ENCODE peak calls at places on chromosomes 11 and 22, in seven cellular contexts. One of them, this sample, is unnamed.

GRCh38 chr22:37314315-37315046 is 32.2 kb downstream of the CYTH4 start:
- DNase-seq in AG08395: no peak
- DNase-seq in T-helper 2 cell: no peak
- DNase-seq in endothelial cell of umbilical vein: peak
- DNase-seq in iPS-NIHi11: no peak
- DNase-seq in T-cell: peak
- DNase-seq in stimulated activated CD4-positive, alpha-beta T cell treated with anti-CD3 and anti-CD28 coated beads, TNF-alpha, amount 100 ng/mL, for 4 hours: no peak
- DNase-seq in this sample: no peak

GRCh38 chr11:71329165-71329510 is 76.8 kb upstream of the SHANK2 start:
- DNase-seq in AG08395: no peak
- DNase-seq in T-helper 2 cell: no peak
- DNase-seq in endothelial cell of umbilical vein: no peak
- DNase-seq in iPS-NIHi11: no peak
- DNase-seq in T-cell: no peak
- DNase-seq in stimulated activated CD4-positive, alpha-beta T cell treated with anti-CD3 and anti-CD28 coated beads, TNF-alpha, amount 100 ng/mL, for 4 hours: no peak
- DNase-seq in this sample: no peak

GRCh38 chr11:124961972-124962609 is 8.1 kb downstream of the CCDC15 start:
- DNase-seq in AG08395: peak
- DNase-seq in T-helper 2 cell: no peak
- DNase-seq in endothelial cell of umbilical vein: peak
- DNase-seq in iPS-NIHi11: peak
- DNase-seq in T-cell: no peak
- DNase-seq in stimulated activated CD4-positive, alpha-beta T cell treated with anti-CD3 and anti-CD28 coated beads, TNF-alpha, amount 100 ng/mL, for 4 hours: no peak
- DNase-seq in this sample: peak

GRCh38 chr11:31643831-31644230 is 134.3 kb downstream of the ELP4 start:
- DNase-seq in AG08395: no peak
- DNase-seq in T-helper 2 cell: no peak
- DNase-seq in endothelial cell of umbilical vein: peak
- DNase-seq in iPS-NIHi11: no peak
- DNase-seq in T-cell: no peak
- DNase-seq in stimulated activated CD4-positive, alpha-beta T cell treated with anti-CD3 and anti-CD28 coated beads, TNF-alpha, amount 100 ng/mL, for 4 hours: no peak
- DNase-seq in this sample: no peak

GRCh38 chr11:14237333-14237988 is 121.5 kb downstream of the RRAS2 start:
- DNase-seq in AG08395: no peak
- DNase-seq in T-helper 2 cell: no peak
- DNase-seq in endothelial cell of umbilical vein: no peak
- DNase-seq in iPS-NIHi11: no peak
- DNase-seq in T-cell: no peak
- DNase-seq in stimulated activated CD4-positive, alpha-beta T cell treated with anti-CD3 and anti-CD28 coated beads, TNF-alpha, amount 100 ng/mL, for 4 hours: no peak
- DNase-seq in this sample: no peak

GRCh38 chr11:119369035-119369925 is 12.2 kb downstream of the USP2 start:
- DNase-seq in AG08395: peak
- DNase-seq in T-helper 2 cell: no peak
- DNase-seq in endothelial cell of umbilical vein: no peak
- DNase-seq in iPS-NIHi11: no peak
- DNase-seq in T-cell: no peak
- DNase-seq in stimulated activated CD4-positive, alpha-beta T cell treated with anti-CD3 and anti-CD28 coated beads, TNF-alpha, amount 100 ng/mL, for 4 hours: no peak
- DNase-seq in this sample: no peak

GRCh38 chr22:39135092-39135896 is 17.2 kb downstream of the CBX7 start:
- DNase-seq in AG08395: peak
- DNase-seq in T-helper 2 cell: no peak
- DNase-seq in endothelial cell of umbilical vein: peak
- DNase-seq in iPS-NIHi11: peak
- DNase-seq in T-cell: no peak
- DNase-seq in stimulated activated CD4-positive, alpha-beta T cell treated with anti-CD3 and anti-CD28 coated beads, TNF-alpha, amount 100 ng/mL, for 4 hours: no peak
- DNase-seq in this sample: peak

GRCh38 chr11:66727883-66728759 is 895 bp downstream of the SPTBN2 start:
- DNase-seq in AG08395: no peak
- DNase-seq in T-helper 2 cell: no peak
- DNase-seq in endothelial cell of umbilical vein: no peak
- DNase-seq in iPS-NIHi11: peak
- DNase-seq in T-cell: no peak
- DNase-seq in stimulated activated CD4-positive, alpha-beta T cell treated with anti-CD3 and anti-CD28 coated beads, TNF-alpha, amount 100 ng/mL, for 4 hours: no peak
- DNase-seq in this sample: peak

GRCh38 chr22:20143883-20144665 is 6.8 kb downstream of the CCDC188 start:
- DNase-seq in AG08395: no peak
- DNase-seq in T-helper 2 cell: no peak
- DNase-seq in endothelial cell of umbilical vein: no peak
- DNase-seq in iPS-NIHi11: no peak
- DNase-seq in T-cell: no peak
- DNase-seq in stimulated activated CD4-positive, alpha-beta T cell treated with anti-CD3 and anti-CD28 coated beads, TNF-alpha, amount 100 ng/mL, for 4 hours: no peak
- DNase-seq in this sample: no peak

GRCh38 chr11:23123766-23124165 is 263.5 kb upstream of the CCDC179 start:
- DNase-seq in AG08395: peak
- DNase-seq in T-helper 2 cell: no peak
- DNase-seq in endothelial cell of umbilical vein: peak
- DNase-seq in iPS-NIHi11: no peak
- DNase-seq in T-cell: no peak
- DNase-seq in stimulated activated CD4-positive, alpha-beta T cell treated with anti-CD3 and anti-CD28 coated beads, TNF-alpha, amount 100 ng/mL, for 4 hours: no peak
- DNase-seq in this sample: no peak

GRCh38 chr22:29030016-29030617 is 31.5 kb downstream of the C22orf31 start:
- DNase-seq in AG08395: peak
- DNase-seq in T-helper 2 cell: no peak
- DNase-seq in endothelial cell of umbilical vein: no peak
- DNase-seq in iPS-NIHi11: peak
- DNase-seq in T-cell: no peak
- DNase-seq in stimulated activated CD4-positive, alpha-beta T cell treated with anti-CD3 and anti-CD28 coated beads, TNF-alpha, amount 100 ng/mL, for 4 hours: no peak
- DNase-seq in this sample: peak

GRCh38 chr11:79174045-79175008 is 266.5 kb downstream of the TENM4 start:
- DNase-seq in AG08395: no peak
- DNase-seq in T-helper 2 cell: no peak
- DNase-seq in endothelial cell of umbilical vein: no peak
- DNase-seq in iPS-NIHi11: peak
- DNase-seq in T-cell: no peak
- DNase-seq in stimulated activated CD4-positive, alpha-beta T cell treated with anti-CD3 and anti-CD28 coated beads, TNF-alpha, amount 100 ng/mL, for 4 hours: no peak
- DNase-seq in this sample: peak

GRCh38 chr22:18998998-18999397 is 62.9 kb upstream of the PRODH start:
- DNase-seq in AG08395: no peak
- DNase-seq in T-helper 2 cell: no peak
- DNase-seq in endothelial cell of umbilical vein: no peak
- DNase-seq in iPS-NIHi11: peak
- DNase-seq in T-cell: no peak
- DNase-seq in stimulated activated CD4-positive, alpha-beta T cell treated with anti-CD3 and anti-CD28 coated beads, TNF-alpha, amount 100 ng/mL, for 4 hours: no peak
- DNase-seq in this sample: peak

GRCh38 chr22:43277987-43278601 is 65.1 kb downstream of the SCUBE1 start:
- DNase-seq in AG08395: no peak
- DNase-seq in T-helper 2 cell: no peak
- DNase-seq in endothelial cell of umbilical vein: no peak
- DNase-seq in iPS-NIHi11: no peak
- DNase-seq in T-cell: no peak
- DNase-seq in stimulated activated CD4-positive, alpha-beta T cell treated with anti-CD3 and anti-CD28 coated beads, TNF-alpha, amount 100 ng/mL, for 4 hours: no peak
- DNase-seq in this sample: no peak

GRCh38 chr11:121723261-121723741 is 270.5 kb upstream of the SORL1-AS1 start:
- DNase-seq in AG08395: no peak
- DNase-seq in T-helper 2 cell: no peak
- DNase-seq in endothelial cell of umbilical vein: peak
- DNase-seq in iPS-NIHi11: peak
- DNase-seq in T-cell: no peak
- DNase-seq in stimulated activated CD4-positive, alpha-beta T cell treated with anti-CD3 and anti-CD28 coated beads, TNF-alpha, amount 100 ng/mL, for 4 hours: no peak
- DNase-seq in this sample: peak

GRCh38 chr11:70364745-70365535 is 33.4 kb upstream of the CTTN start:
- DNase-seq in AG08395: no peak
- DNase-seq in T-helper 2 cell: no peak
- DNase-seq in endothelial cell of umbilical vein: no peak
- DNase-seq in iPS-NIHi11: no peak
- DNase-seq in T-cell: no peak
- DNase-seq in stimulated activated CD4-positive, alpha-beta T cell treated with anti-CD3 and anti-CD28 coated beads, TNF-alpha, amount 100 ng/mL, for 4 hours: peak
- DNase-seq in this sample: no peak

GRCh38 chr11:66734215-66734614 is 5.2 kb upstream of the SPTBN2 start:
- DNase-seq in AG08395: no peak
- DNase-seq in T-helper 2 cell: no peak
- DNase-seq in endothelial cell of umbilical vein: no peak
- DNase-seq in iPS-NIHi11: no peak
- DNase-seq in T-cell: no peak
- DNase-seq in stimulated activated CD4-positive, alpha-beta T cell treated with anti-CD3 and anti-CD28 coated beads, TNF-alpha, amount 100 ng/mL, for 4 hours: no peak
- DNase-seq in this sample: no peak

GRCh38 chr22:47692811-47693210 is 930.4 kb downstream of the TBC1D22A start:
- DNase-seq in AG08395: no peak
- DNase-seq in T-helper 2 cell: no peak
- DNase-seq in endothelial cell of umbilical vein: no peak
- DNase-seq in iPS-NIHi11: no peak
- DNase-seq in T-cell: no peak
- DNase-seq in stimulated activated CD4-positive, alpha-beta T cell treated with anti-CD3 and anti-CD28 coated beads, TNF-alpha, amount 100 ng/mL, for 4 hours: no peak
- DNase-seq in this sample: no peak

GRCh38 chr22:44799077-44799931 is 46.9 kb downstream of the ARHGAP8 start:
- DNase-seq in AG08395: no peak
- DNase-seq in T-helper 2 cell: no peak
- DNase-seq in endothelial cell of umbilical vein: no peak
- DNase-seq in iPS-NIHi11: no peak
- DNase-seq in T-cell: no peak
- DNase-seq in stimulated activated CD4-positive, alpha-beta T cell treated with anti-CD3 and anti-CD28 coated beads, TNF-alpha, amount 100 ng/mL, for 4 hours: no peak
- DNase-seq in this sample: no peak

GRCh38 chr11:21567628-21568290 is 625.1 kb upstream of the ANO5 start:
- DNase-seq in AG08395: no peak
- DNase-seq in T-helper 2 cell: no peak
- DNase-seq in endothelial cell of umbilical vein: no peak
- DNase-seq in iPS-NIHi11: no peak
- DNase-seq in T-cell: no peak
- DNase-seq in stimulated activated CD4-positive, alpha-beta T cell treated with anti-CD3 and anti-CD28 coated beads, TNF-alpha, amount 100 ng/mL, for 4 hours: no peak
- DNase-seq in this sample: no peak

GRCh38 chr22:48517039-48518030 is 1310.3 kb downstream of the BRD1 start:
- DNase-seq in AG08395: peak
- DNase-seq in T-helper 2 cell: no peak
- DNase-seq in endothelial cell of umbilical vein: no peak
- DNase-seq in iPS-NIHi11: peak
- DNase-seq in T-cell: no peak
- DNase-seq in stimulated activated CD4-positive, alpha-beta T cell treated with anti-CD3 and anti-CD28 coated beads, TNF-alpha, amount 100 ng/mL, for 4 hours: no peak
- DNase-seq in this sample: no peak

GRCh38 chr11:111852103-111852502 is 19.3 kb downstream of the ALG9 start:
- DNase-seq in AG08395: no peak
- DNase-seq in T-helper 2 cell: no peak
- DNase-seq in endothelial cell of umbilical vein: no peak
- DNase-seq in iPS-NIHi11: no peak
- DNase-seq in T-cell: no peak
- DNase-seq in stimulated activated CD4-positive, alpha-beta T cell treated with anti-CD3 and anti-CD28 coated beads, TNF-alpha, amount 100 ng/mL, for 4 hours: no peak
- DNase-seq in this sample: no peak

GRCh38 chr22:29032014-29032475 is 29.6 kb downstream of the C22orf31 start:
- DNase-seq in AG08395: no peak
- DNase-seq in T-helper 2 cell: no peak
- DNase-seq in endothelial cell of umbilical vein: no peak
- DNase-seq in iPS-NIHi11: no peak
- DNase-seq in T-cell: no peak
- DNase-seq in stimulated activated CD4-positive, alpha-beta T cell treated with anti-CD3 and anti-CD28 coated beads, TNF-alpha, amount 100 ng/mL, for 4 hours: no peak
- DNase-seq in this sample: peak

GRCh38 chr22:23893957-23894709 is at the start of gene MIF:
- DNase-seq in AG08395: peak
- DNase-seq in T-helper 2 cell: peak
- DNase-seq in endothelial cell of umbilical vein: peak
- DNase-seq in iPS-NIHi11: peak
- DNase-seq in T-cell: peak
- DNase-seq in stimulated activated CD4-positive, alpha-beta T cell treated with anti-CD3 and anti-CD28 coated beads, TNF-alpha, amount 100 ng/mL, for 4 hours: peak
- DNase-seq in this sample: peak

GRCh38 chr11:66266378-66267038 is 1.9 kb upstream of the RAB1B start:
- DNase-seq in AG08395: no peak
- DNase-seq in T-helper 2 cell: no peak
- DNase-seq in endothelial cell of umbilical vein: no peak
- DNase-seq in iPS-NIHi11: no peak
- DNase-seq in T-cell: no peak
- DNase-seq in stimulated activated CD4-positive, alpha-beta T cell treated with anti-CD3 and anti-CD28 coated beads, TNF-alpha, amount 100 ng/mL, for 4 hours: no peak
- DNase-seq in this sample: no peak

GRCh38 chr22:45450101-45450785 is 36.8 kb downstream of the RIBC2 start:
- DNase-seq in AG08395: no peak
- DNase-seq in T-helper 2 cell: no peak
- DNase-seq in endothelial cell of umbilical vein: no peak
- DNase-seq in iPS-NIHi11: no peak
- DNase-seq in T-cell: no peak
- DNase-seq in stimulated activated CD4-positive, alpha-beta T cell treated with anti-CD3 and anti-CD28 coated beads, TNF-alpha, amount 100 ng/mL, for 4 hours: no peak
- DNase-seq in this sample: no peak

GRCh38 chr11:113673566-113674396 is 32.3 kb downstream of the TMPRSS5 start:
- DNase-seq in AG08395: no peak
- DNase-seq in T-helper 2 cell: no peak
- DNase-seq in endothelial cell of umbilical vein: no peak
- DNase-seq in iPS-NIHi11: no peak
- DNase-seq in T-cell: no peak
- DNase-seq in stimulated activated CD4-positive, alpha-beta T cell treated with anti-CD3 and anti-CD28 coated beads, TNF-alpha, amount 100 ng/mL, for 4 hours: no peak
- DNase-seq in this sample: no peak

GRCh38 chr11:33044281-33044680 is 4.9 kb downstream of the TCP11L1 start:
- DNase-seq in AG08395: no peak
- DNase-seq in T-helper 2 cell: no peak
- DNase-seq in endothelial cell of umbilical vein: no peak
- DNase-seq in iPS-NIHi11: no peak
- DNase-seq in T-cell: no peak
- DNase-seq in stimulated activated CD4-positive, alpha-beta T cell treated with anti-CD3 and anti-CD28 coated beads, TNF-alpha, amount 100 ng/mL, for 4 hours: no peak
- DNase-seq in this sample: no peak

GRCh38 chr22:39179841-39180335 is 27.4 kb upstream of the CBX7 start:
- DNase-seq in AG08395: no peak
- DNase-seq in T-helper 2 cell: no peak
- DNase-seq in endothelial cell of umbilical vein: no peak
- DNase-seq in iPS-NIHi11: no peak
- DNase-seq in T-cell: no peak
- DNase-seq in stimulated activated CD4-positive, alpha-beta T cell treated with anti-CD3 and anti-CD28 coated beads, TNF-alpha, amount 100 ng/mL, for 4 hours: no peak
- DNase-seq in this sample: peak

GRCh38 chr11:79219186-79220045 is 221.4 kb downstream of the TENM4 start:
- DNase-seq in AG08395: no peak
- DNase-seq in T-helper 2 cell: no peak
- DNase-seq in endothelial cell of umbilical vein: no peak
- DNase-seq in iPS-NIHi11: no peak
- DNase-seq in T-cell: no peak
- DNase-seq in stimulated activated CD4-positive, alpha-beta T cell treated with anti-CD3 and anti-CD28 coated beads, TNF-alpha, amount 100 ng/mL, for 4 hours: no peak
- DNase-seq in this sample: no peak

GRCh38 chr11:118889796-118890195 is 6.1 kb downstream of the CXCR5 start:
- DNase-seq in AG08395: peak
- DNase-seq in T-helper 2 cell: no peak
- DNase-seq in endothelial cell of umbilical vein: no peak
- DNase-seq in iPS-NIHi11: no peak
- DNase-seq in T-cell: no peak
- DNase-seq in stimulated activated CD4-positive, alpha-beta T cell treated with anti-CD3 and anti-CD28 coated beads, TNF-alpha, amount 100 ng/mL, for 4 hours: no peak
- DNase-seq in this sample: no peak